ENCODE peak calls at places on chromosomes 2 and 18, in seven cellular contexts. F is GM04503; C is amygdala; P is GM19239; G is mammary epithelial cell; S is activated naive CD4-positive, alpha-beta T cell treated with anti-CD3 and anti-CD28 coated beads, Interleukin-2, amount 50 U/mL, for 16 hours; I is colonic mucosa. T is an unnamed sample.

GRCh38 chr2:236264256-236264655 is at the start of gene ASB18:
- DNase-seq in F (no peak), C (no peak), P (no peak), G (no peak), S (no peak), I (no peak), T (no peak)

GRCh38 chr2:11073791-11074190 is 81.5 kb upstream of the SLC66A3 start:
- DNase-seq in F (peak; percentile 13), C (no peak), P (no peak), G (no peak), S (no peak), I (no peak), T (no peak)

GRCh38 chr2:133063792-133064191 is 393.8 kb upstream of the LYPD1 start:
- DNase-seq in F (no peak), C (no peak), P (no peak), G (peak; percentile 22), S (no peak), I (no peak), T (peak; percentile 10)

GRCh38 chr2:67209107-67209506 is 188.0 kb upstream of the ETAA1 start:
- DNase-seq in F (no peak), C (no peak), P (no peak), G (no peak), S (no peak), I (no peak), T (no peak)

GRCh38 chr2:164896634-164897033 is 55.0 kb upstream of the COBLL1 start:
- DNase-seq in F (no peak), C (no peak), P (no peak), G (peak; percentile 79), S (no peak), I (no peak), T (no peak)

GRCh38 chr2:3545788-3546478 is 12.2 kb downstream of the RNASEH1 start:
- DNase-seq in F (no peak), C (no peak), P (no peak), G (no peak), S (no peak), I (no peak), T (no peak)

GRCh38 chr2:192146069-192147006 is 48.4 kb downstream of the TMEFF2 start:
- DNase-seq in F (no peak), C (no peak), P (no peak), G (peak; percentile 53), S (no peak), I (no peak), T (no peak)

GRCh38 chr18:79947054-79947755 is 4.2 kb downstream of the SLC66A2 start:
- DNase-seq in F (peak; percentile 37), C (no peak), P (no peak), G (peak; percentile 68), S (no peak), I (peak; percentile 28), T (peak; percentile 82)

GRCh38 chr2:173218331-173219056 is 136.2 kb upstream of the CDCA7 start:
- DNase-seq in F (no peak), C (no peak), P (no peak), G (peak; percentile 40), S (no peak), I (no peak), T (peak; percentile 35)

GRCh38 chr2:217054791-217055190 is 194.9 kb upstream of the TNP1 start:
- DNase-seq in F (no peak), C (no peak), P (no peak), G (no peak), S (no peak), I (no peak), T (no peak)

GRCh38 chr2:43110442-43110871 is 115.9 kb downstream of the ZFP36L2 start:
- DNase-seq in F (peak; percentile 81), C (no peak), P (no peak), G (no peak), S (no peak), I (no peak), T (no peak)

GRCh38 chr2:106095478-106096392 is 98.4 kb downstream of the UXS1 start:
- DNase-seq in F (no peak), C (no peak), P (no peak), G (no peak), S (peak; percentile 75), I (no peak), T (peak; percentile 21)

GRCh38 chr2:202870431-202871160 is 970 bp downstream of the ICA1L start:
- DNase-seq in F (peak; percentile 14), C (peak; percentile 27), P (peak; percentile 53), G (peak; percentile 84), S (peak; percentile 74), I (peak; percentile 65), T (peak; percentile 88)

GRCh38 chr2:231764752-231765151 is 16.3 kb downstream of the PDE6D start:
- DNase-seq in F (no peak), C (no peak), P (no peak), G (no peak), S (no peak), I (no peak), T (no peak)

GRCh38 chr18:45164551-45164950 is 450.7 kb upstream of the SLC14A2 start:
- DNase-seq in F (peak; percentile 26), C (no peak), P (no peak), G (no peak), S (no peak), I (no peak), T (no peak)

GRCh38 chr2:195543063-195543462 is 114.0 kb upstream of the SLC39A10 start:
- DNase-seq in F (no peak), C (no peak), P (no peak), G (no peak), S (no peak), I (no peak), T (no peak)

GRCh38 chr2:119461811-119462210 is 30.2 kb downstream of the TMEM37 start:
- DNase-seq in F (no peak), C (no peak), P (no peak), G (no peak), S (no peak), I (no peak), T (no peak)

GRCh38 chr2:241803387-241804325 is 5.3 kb upstream of the NEU4 start:
- DNase-seq in F (no peak), C (no peak), P (peak; percentile 61), G (peak; percentile 53), S (peak; percentile 44), I (peak; percentile 26), T (peak; percentile 65)

GRCh38 chr2:140892429-140892828 is 1238.4 kb downstream of the LRP1B start:
- DNase-seq in F (no peak), C (no peak), P (no peak), G (peak; percentile 3), S (no peak), I (no peak), T (no peak)

GRCh38 chr2:15956751-15957736 is 16.7 kb downstream of the MYCN start:
- DNase-seq in F (no peak), C (no peak), P (no peak), G (peak; percentile 55), S (no peak), I (no peak), T (no peak)

GRCh38 chr2:11582526-11583202 is 48.8 kb downstream of the GREB1 start:
- DNase-seq in F (no peak), C (no peak), P (peak; percentile 40), G (peak; percentile 39), S (peak; percentile 67), I (peak; percentile 67), T (peak; percentile 59)

GRCh38 chr2:88711897-88712296 is 20.4 kb downstream of the RPIA start:
- DNase-seq in F (no peak), C (no peak), P (no peak), G (peak; percentile 16), S (no peak), I (no peak), T (no peak)

GRCh38 chr2:551621-552020 is 125.6 kb downstream of the TMEM18 start:
- DNase-seq in F (no peak), C (no peak), P (no peak), G (no peak), S (no peak), I (no peak), T (no peak)

GRCh38 chr2:174013310-174013751 is 48.2 kb upstream of the SP3 start:
- DNase-seq in F (no peak), C (no peak), P (no peak), G (no peak), S (no peak), I (no peak), T (peak; percentile 82)

GRCh38 chr2:187783446-187783845 is 229.2 kb upstream of the TFPI start:
- DNase-seq in F (no peak), C (no peak), P (no peak), G (peak; percentile 19), S (no peak), I (no peak), T (no peak)

GRCh38 chr2:46689993-46690392 is 210.6 kb downstream of the TMEM247 start:
- DNase-seq in F (no peak), C (no peak), P (no peak), G (no peak), S (no peak), I (no peak), T (no peak)

GRCh38 chr18:28108801-28109200 is 68.1 kb downstream of the CDH2 start:
- DNase-seq in F (no peak), C (no peak), P (no peak), G (peak; percentile 33), S (no peak), I (no peak), T (no peak)

GRCh38 chr2:69026026-69026425 is 13.0 kb downstream of the ANTXR1 start:
- DNase-seq in F (no peak), C (no peak), P (peak; percentile 13), G (peak; percentile 54), S (no peak), I (peak; percentile 68), T (peak; percentile 32)

GRCh38 chr2:8582191-8582849 is 99.5 kb upstream of the ID2 start:
- DNase-seq in F (no peak), C (no peak), P (no peak), G (no peak), S (no peak), I (no peak), T (no peak)

GRCh38 chr2:25528173-25528572 is 145.2 kb downstream of the DTNB start:
- DNase-seq in F (peak; percentile 37), C (no peak), P (no peak), G (peak; percentile 75), S (no peak), I (no peak), T (no peak)

T was measured in thyroid gland.